ENCODE peak calls at places on chromosome 1, in ten cellular contexts. One of them, this sample, is unnamed.

GRCh38 chr1:27602510-27603319 is 1.2 kb downstream of the AHDC1 start:
- DNase-seq in psoas muscle: peak
- DNase-seq in right atrium auricular region: peak
- DNase-seq in fibroblast of pulmonary artery: no peak
- DNase-seq in endothelial cell: peak
- DNase-seq in cardiac muscle cell: no peak
- DNase-seq in GM20000: peak
- DNase-seq in GM10248: peak
- DNase-seq in uterus: peak
- DNase-seq in thyroid gland: peak
- DNase-seq in this sample: peak

GRCh38 chr1:201877877-201878339 is 10.8 kb upstream of the SHISA4 start:
- DNase-seq in psoas muscle: no peak
- DNase-seq in right atrium auricular region: no peak
- DNase-seq in fibroblast of pulmonary artery: peak
- DNase-seq in endothelial cell: peak
- DNase-seq in cardiac muscle cell: peak
- DNase-seq in GM20000: peak
- DNase-seq in GM10248: peak
- DNase-seq in uterus: peak
- DNase-seq in thyroid gland: peak
- DNase-seq in this sample: peak

GRCh38 chr1:63917571-63918394 is 144.0 kb downstream of the ROR1 start:
- DNase-seq in psoas muscle: no peak
- DNase-seq in right atrium auricular region: no peak
- DNase-seq in fibroblast of pulmonary artery: no peak
- DNase-seq in endothelial cell: peak
- DNase-seq in cardiac muscle cell: no peak
- DNase-seq in GM20000: peak
- DNase-seq in GM10248: no peak
- DNase-seq in uterus: no peak
- DNase-seq in thyroid gland: no peak
- DNase-seq in this sample: peak

GRCh38 chr1:153612111-153612754 is 704 bp downstream of the S100A16 start:
- DNase-seq in psoas muscle: no peak
- DNase-seq in right atrium auricular region: no peak
- DNase-seq in fibroblast of pulmonary artery: no peak
- DNase-seq in endothelial cell: no peak
- DNase-seq in cardiac muscle cell: no peak
- DNase-seq in GM20000: no peak
- DNase-seq in GM10248: peak
- DNase-seq in uterus: peak
- DNase-seq in thyroid gland: peak
- DNase-seq in this sample: no peak

GRCh38 chr1:234730542-234731370 is 120.8 kb upstream of the IRF2BP2 start:
- DNase-seq in psoas muscle: no peak
- DNase-seq in right atrium auricular region: no peak
- DNase-seq in fibroblast of pulmonary artery: no peak
- DNase-seq in endothelial cell: no peak
- DNase-seq in cardiac muscle cell: no peak
- DNase-seq in GM20000: peak
- DNase-seq in GM10248: peak
- DNase-seq in uterus: no peak
- DNase-seq in thyroid gland: no peak
- DNase-seq in this sample: peak

GRCh38 chr1:231719485-231720183 is 93.0 kb downstream of the DISC1 start:
- DNase-seq in psoas muscle: no peak
- DNase-seq in right atrium auricular region: no peak
- DNase-seq in fibroblast of pulmonary artery: no peak
- DNase-seq in endothelial cell: no peak
- DNase-seq in cardiac muscle cell: no peak
- DNase-seq in GM20000: no peak
- DNase-seq in GM10248: no peak
- DNase-seq in uterus: no peak
- DNase-seq in thyroid gland: no peak
- DNase-seq in this sample: no peak

GRCh38 chr1:47024138-47024856 is 828 bp downstream of the CYP4X1 start:
- DNase-seq in psoas muscle: no peak
- DNase-seq in right atrium auricular region: no peak
- DNase-seq in fibroblast of pulmonary artery: peak
- DNase-seq in endothelial cell: no peak
- DNase-seq in cardiac muscle cell: peak
- DNase-seq in GM20000: no peak
- DNase-seq in GM10248: no peak
- DNase-seq in uterus: no peak
- DNase-seq in thyroid gland: no peak
- DNase-seq in this sample: no peak

GRCh38 chr1:245440933-245441332 is 286.1 kb downstream of the KIF26B start:
- DNase-seq in psoas muscle: no peak
- DNase-seq in right atrium auricular region: no peak
- DNase-seq in fibroblast of pulmonary artery: no peak
- DNase-seq in endothelial cell: no peak
- DNase-seq in cardiac muscle cell: no peak
- DNase-seq in GM20000: no peak
- DNase-seq in GM10248: no peak
- DNase-seq in uterus: no peak
- DNase-seq in thyroid gland: no peak
- DNase-seq in this sample: no peak

GRCh38 chr1:117189109-117189437 is 21.7 kb downstream of the VTCN1 start:
- DNase-seq in psoas muscle: no peak
- DNase-seq in right atrium auricular region: no peak
- DNase-seq in fibroblast of pulmonary artery: no peak
- DNase-seq in endothelial cell: no peak
- DNase-seq in cardiac muscle cell: no peak
- DNase-seq in GM20000: no peak
- DNase-seq in GM10248: no peak
- DNase-seq in uterus: no peak
- DNase-seq in thyroid gland: no peak
- DNase-seq in this sample: no peak

GRCh38 chr1:108695515-108695914 is 3.4 kb downstream of the PRPF38B start:
- DNase-seq in psoas muscle: no peak
- DNase-seq in right atrium auricular region: no peak
- DNase-seq in fibroblast of pulmonary artery: no peak
- DNase-seq in endothelial cell: no peak
- DNase-seq in cardiac muscle cell: no peak
- DNase-seq in GM20000: no peak
- DNase-seq in GM10248: no peak
- DNase-seq in uterus: no peak
- DNase-seq in thyroid gland: no peak
- DNase-seq in this sample: no peak

GRCh38 chr1:225765982-225766674 is 11.5 kb upstream of the SRP9 start:
- DNase-seq in psoas muscle: no peak
- DNase-seq in right atrium auricular region: no peak
- DNase-seq in fibroblast of pulmonary artery: no peak
- DNase-seq in endothelial cell: no peak
- DNase-seq in cardiac muscle cell: no peak
- DNase-seq in GM20000: no peak
- DNase-seq in GM10248: no peak
- DNase-seq in uterus: no peak
- DNase-seq in thyroid gland: peak
- DNase-seq in this sample: no peak

GRCh38 chr1:234564035-234565029 is 45.6 kb downstream of the IRF2BP2 start:
- DNase-seq in psoas muscle: no peak
- DNase-seq in right atrium auricular region: no peak
- DNase-seq in fibroblast of pulmonary artery: peak
- DNase-seq in endothelial cell: no peak
- DNase-seq in cardiac muscle cell: peak
- DNase-seq in GM20000: no peak
- DNase-seq in GM10248: no peak
- DNase-seq in uterus: no peak
- DNase-seq in thyroid gland: no peak
- DNase-seq in this sample: no peak

GRCh38 chr1:180633092-180634045 is 1.5 kb downstream of the XPR1 start:
- DNase-seq in psoas muscle: no peak
- DNase-seq in right atrium auricular region: no peak
- DNase-seq in fibroblast of pulmonary artery: peak
- DNase-seq in endothelial cell: no peak
- DNase-seq in cardiac muscle cell: peak
- DNase-seq in GM20000: no peak
- DNase-seq in GM10248: no peak
- DNase-seq in uterus: no peak
- DNase-seq in thyroid gland: no peak
- DNase-seq in this sample: no peak

GRCh38 chr1:180630408-180631196 is 1.2 kb upstream of the XPR1 start:
- DNase-seq in psoas muscle: no peak
- DNase-seq in right atrium auricular region: no peak
- DNase-seq in fibroblast of pulmonary artery: no peak
- DNase-seq in endothelial cell: no peak
- DNase-seq in cardiac muscle cell: no peak
- DNase-seq in GM20000: no peak
- DNase-seq in GM10248: no peak
- DNase-seq in uterus: no peak
- DNase-seq in thyroid gland: peak
- DNase-seq in this sample: no peak

GRCh38 chr1:180631197-180631765 is 541 bp upstream of the XPR1 start:
- DNase-seq in psoas muscle: no peak
- DNase-seq in right atrium auricular region: no peak
- DNase-seq in fibroblast of pulmonary artery: no peak
- DNase-seq in endothelial cell: no peak
- DNase-seq in cardiac muscle cell: no peak
- DNase-seq in GM20000: peak
- DNase-seq in GM10248: peak
- DNase-seq in uterus: no peak
- DNase-seq in thyroid gland: no peak
- DNase-seq in this sample: no peak

GRCh38 chr1:180631766-180632325 is at the start of gene XPR1:
- DNase-seq in psoas muscle: peak
- DNase-seq in right atrium auricular region: peak
- DNase-seq in fibroblast of pulmonary artery: peak
- DNase-seq in endothelial cell: peak
- DNase-seq in cardiac muscle cell: peak
- DNase-seq in GM20000: peak
- DNase-seq in GM10248: peak
- DNase-seq in uterus: peak
- DNase-seq in thyroid gland: peak
- DNase-seq in this sample: peak

DNA sequence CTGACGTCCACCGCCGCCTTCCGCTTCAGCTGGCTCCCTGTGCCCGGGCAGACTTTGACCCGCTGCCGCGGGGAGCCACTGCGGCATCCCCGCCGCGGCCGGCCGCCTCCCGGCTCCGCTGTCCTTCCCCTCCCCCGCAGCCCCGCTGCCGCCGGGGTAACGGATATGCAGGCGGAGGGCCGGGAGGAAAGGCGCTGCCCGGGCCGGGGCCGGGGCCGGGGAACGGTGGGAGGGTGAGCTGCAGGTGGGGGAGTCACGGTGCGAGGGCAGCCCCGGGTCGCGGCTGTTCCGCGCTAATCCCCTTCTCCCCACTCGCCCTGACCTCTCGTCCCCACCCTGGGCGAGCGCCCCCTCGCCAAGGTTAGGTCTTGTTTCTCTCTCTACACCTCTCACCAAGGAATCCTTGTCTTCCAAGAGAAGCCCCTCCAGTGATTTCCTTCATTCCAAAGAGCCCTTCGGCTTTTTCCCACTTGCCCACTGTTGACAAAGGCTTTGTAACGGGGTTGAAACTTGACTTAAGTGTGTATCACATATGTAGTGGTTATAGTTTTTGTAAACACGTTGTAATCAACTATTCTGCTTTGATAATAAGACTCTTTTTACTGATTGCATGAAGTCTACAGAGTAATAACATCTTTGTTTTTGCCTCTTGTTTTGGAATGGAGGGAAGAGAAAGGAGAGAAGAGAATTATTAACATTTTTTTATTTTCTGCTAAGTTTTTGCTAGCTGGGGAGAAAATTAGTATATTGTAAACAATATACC is 685 bp downstream of the XPR1 start:
- DNase-seq in psoas muscle: peak
- DNase-seq in right atrium auricular region: no peak
- DNase-seq in fibroblast of pulmonary artery: no peak
- DNase-seq in endothelial cell: peak
- DNase-seq in cardiac muscle cell: no peak
- DNase-seq in GM20000: peak
- DNase-seq in GM10248: peak
- DNase-seq in uterus: peak
- DNase-seq in thyroid gland: peak
- DNase-seq in this sample: peak
- TF ChIP-seq CTCF in psoas muscle: peak
- TF ChIP-seq CTCF in right atrium auricular region: peak
- TF ChIP-seq CTCF in fibroblast of pulmonary artery: peak
- TF ChIP-seq CTCF in endothelial cell: no peak
- TF ChIP-seq CTCF in cardiac muscle cell: peak
- TF ChIP-seq CTCF in GM20000: no peak
- TF ChIP-seq CTCF in GM10248: peak
- TF ChIP-seq CTCF in uterus: peak
- TF ChIP-seq CTCF in thyroid gland: no peak
- TF ChIP-seq CTCF in this sample: no peak

GRCh38 chr1:81254560-81254959 is 546.2 kb upstream of the ADGRL2 start:
- DNase-seq in psoas muscle: no peak
- DNase-seq in right atrium auricular region: no peak
- DNase-seq in fibroblast of pulmonary artery: peak
- DNase-seq in endothelial cell: peak
- DNase-seq in cardiac muscle cell: peak
- DNase-seq in GM20000: no peak
- DNase-seq in GM10248: no peak
- DNase-seq in uterus: no peak
- DNase-seq in thyroid gland: no peak
- DNase-seq in this sample: no peak
- TF ChIP-seq CTCF in psoas muscle: no peak
- TF ChIP-seq CTCF in right atrium auricular region: no peak
- TF ChIP-seq CTCF in fibroblast of pulmonary artery: peak
- TF ChIP-seq CTCF in endothelial cell: peak
- TF ChIP-seq CTCF in cardiac muscle cell: peak
- TF ChIP-seq CTCF in GM20000: no peak
- TF ChIP-seq CTCF in GM10248: no peak
- TF ChIP-seq CTCF in uterus: no peak
- TF ChIP-seq CTCF in thyroid gland: no peak
- TF ChIP-seq CTCF in this sample: no peak

DNA sequence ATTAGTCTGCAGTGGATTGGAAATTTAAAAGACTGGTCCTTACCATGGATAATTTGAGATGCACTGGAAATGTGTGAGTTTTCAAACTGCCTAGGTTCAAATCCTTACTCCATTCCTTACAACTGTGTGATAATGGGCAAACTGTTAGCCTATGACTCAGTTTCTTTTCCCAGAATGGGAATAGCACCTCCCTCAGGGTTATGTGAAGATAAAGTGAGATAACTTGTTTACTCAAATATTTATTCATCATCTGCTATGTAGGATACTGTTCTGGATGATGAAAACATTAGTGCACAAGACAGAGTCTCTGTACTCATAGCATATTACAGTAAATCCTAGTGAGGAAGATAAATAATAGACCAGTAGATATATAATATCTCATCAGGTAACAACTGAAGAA is 28.6 kb downstream of the LRIG2 start:
- DNase-seq in psoas muscle: no peak
- DNase-seq in right atrium auricular region: no peak
- DNase-seq in fibroblast of pulmonary artery: peak
- DNase-seq in endothelial cell: no peak
- DNase-seq in cardiac muscle cell: peak
- DNase-seq in GM20000: no peak
- DNase-seq in GM10248: no peak
- DNase-seq in uterus: no peak
- DNase-seq in thyroid gland: no peak
- DNase-seq in this sample: no peak
- TF ChIP-seq CTCF in psoas muscle: no peak
- TF ChIP-seq CTCF in right atrium auricular region: no peak
- TF ChIP-seq CTCF in fibroblast of pulmonary artery: no peak
- TF ChIP-seq CTCF in endothelial cell: no peak
- TF ChIP-seq CTCF in cardiac muscle cell: no peak
- TF ChIP-seq CTCF in GM20000: no peak
- TF ChIP-seq CTCF in GM10248: no peak
- TF ChIP-seq CTCF in uterus: no peak
- TF ChIP-seq CTCF in thyroid gland: no peak
- TF ChIP-seq CTCF in this sample: no peak

GRCh38 chr1:192998536-192998935 is 60.6 kb downstream of the UCHL5 start:
- DNase-seq in psoas muscle: no peak
- DNase-seq in right atrium auricular region: no peak
- DNase-seq in fibroblast of pulmonary artery: no peak
- DNase-seq in endothelial cell: no peak
- DNase-seq in cardiac muscle cell: no peak
- DNase-seq in GM20000: no peak
- DNase-seq in GM10248: no peak
- DNase-seq in uterus: no peak
- DNase-seq in thyroid gland: no peak
- DNase-seq in this sample: no peak
- TF ChIP-seq CTCF in psoas muscle: no peak
- TF ChIP-seq CTCF in right atrium auricular region: peak
- TF ChIP-seq CTCF in fibroblast of pulmonary artery: peak
- TF ChIP-seq CTCF in endothelial cell: peak
- TF ChIP-seq CTCF in cardiac muscle cell: peak
- TF ChIP-seq CTCF in GM20000: no peak
- TF ChIP-seq CTCF in GM10248: peak
- TF ChIP-seq CTCF in uterus: peak
- TF ChIP-seq CTCF in thyroid gland: no peak
- TF ChIP-seq CTCF in this sample: peak